ENCODE peak calls at places on chromosomes 7 and 10, in ten cellular contexts. One of them, this sample, is unnamed.

GRCh38 chr10:132412316-132413192 is 15.6 kb downstream of the PWWP2B start:
- DNase-seq in stomach: no peak
- DNase-seq in heart right ventricle: no peak
- DNase-seq in spleen: peak
- DNase-seq in thyroid gland: no peak
- DNase-seq in sigmoid colon: no peak
- DNase-seq in heart left ventricle: peak
- DNase-seq in adrenal gland: peak
- DNase-seq in retinal pigment epithelial cell: no peak
- DNase-seq in hepatocyte: no peak
- DNase-seq in this sample: peak

GRCh38 chr10:123913688-123914268 is 22.2 kb upstream of the CPXM2 start:
- DNase-seq in stomach: no peak
- DNase-seq in hepatocyte: no peak
- DNase-seq in heart left ventricle: no peak
- DNase-seq in adrenal gland: peak
- DNase-seq in retinal pigment epithelial cell: no peak
- DNase-seq in thyroid gland: peak
- DNase-seq in spleen: no peak
- DNase-seq in heart right ventricle: peak
- DNase-seq in sigmoid colon: no peak
- DNase-seq in this sample: peak

GRCh38 chr7:1693991-1694524 is 24.0 kb downstream of the ELFN1 start:
- DNase-seq in heart left ventricle: peak
- DNase-seq in heart right ventricle: no peak
- DNase-seq in thyroid gland: no peak
- DNase-seq in sigmoid colon: peak
- DNase-seq in stomach: no peak
- DNase-seq in spleen: peak
- DNase-seq in hepatocyte: peak
- DNase-seq in adrenal gland: peak
- DNase-seq in retinal pigment epithelial cell: peak
- DNase-seq in this sample: no peak

GRCh38 chr10:117631276-117632151 is 89.0 kb downstream of the EMX2 start:
- DNase-seq in retinal pigment epithelial cell: no peak
- DNase-seq in heart left ventricle: peak
- DNase-seq in sigmoid colon: no peak
- DNase-seq in adrenal gland: no peak
- DNase-seq in spleen: no peak
- DNase-seq in hepatocyte: peak
- DNase-seq in heart right ventricle: no peak
- DNase-seq in thyroid gland: no peak
- DNase-seq in stomach: no peak
- DNase-seq in this sample: no peak

GRCh38 chr10:132455986-132456847 is 59.2 kb downstream of the PWWP2B start:
- DNase-seq in stomach: no peak
- DNase-seq in heart left ventricle: peak
- DNase-seq in thyroid gland: no peak
- DNase-seq in hepatocyte: no peak
- DNase-seq in heart right ventricle: no peak
- DNase-seq in adrenal gland: no peak
- DNase-seq in sigmoid colon: no peak
- DNase-seq in spleen: peak
- DNase-seq in retinal pigment epithelial cell: no peak
- DNase-seq in this sample: no peak

GRCh38 chr10:125953778-125954385 is 57.5 kb downstream of the FANK1 start:
- DNase-seq in heart right ventricle: no peak
- DNase-seq in hepatocyte: no peak
- DNase-seq in thyroid gland: no peak
- DNase-seq in sigmoid colon: no peak
- DNase-seq in spleen: no peak
- DNase-seq in heart left ventricle: no peak
- DNase-seq in stomach: no peak
- DNase-seq in retinal pigment epithelial cell: no peak
- DNase-seq in adrenal gland: no peak
- DNase-seq in this sample: no peak

GRCh38 chr10:110901954-110902819 is 16.8 kb downstream of the BBIP1 start:
- DNase-seq in heart right ventricle: no peak
- DNase-seq in thyroid gland: no peak
- DNase-seq in hepatocyte: peak
- DNase-seq in sigmoid colon: peak
- DNase-seq in stomach: no peak
- DNase-seq in retinal pigment epithelial cell: no peak
- DNase-seq in spleen: no peak
- DNase-seq in heart left ventricle: no peak
- DNase-seq in adrenal gland: no peak
- DNase-seq in this sample: peak

GRCh38 chr7:30562498-30562897 is 32.2 kb upstream of the GARS1 start:
- DNase-seq in heart right ventricle: no peak
- DNase-seq in spleen: no peak
- DNase-seq in heart left ventricle: no peak
- DNase-seq in sigmoid colon: no peak
- DNase-seq in retinal pigment epithelial cell: no peak
- DNase-seq in stomach: no peak
- DNase-seq in thyroid gland: no peak
- DNase-seq in hepatocyte: peak
- DNase-seq in adrenal gland: no peak
- DNase-seq in this sample: no peak

GRCh38 chr10:114320249-114321116 is 81.4 kb downstream of the VWA2 start:
- DNase-seq in thyroid gland: peak
- DNase-seq in retinal pigment epithelial cell: no peak
- DNase-seq in heart right ventricle: peak
- DNase-seq in spleen: peak
- DNase-seq in stomach: peak
- DNase-seq in heart left ventricle: no peak
- DNase-seq in hepatocyte: peak
- DNase-seq in adrenal gland: peak
- DNase-seq in sigmoid colon: no peak
- DNase-seq in this sample: no peak

GRCh38 chr10:100714566-100714950 is 30.8 kb upstream of the PAX2 start:
- DNase-seq in heart left ventricle: no peak
- DNase-seq in sigmoid colon: no peak
- DNase-seq in retinal pigment epithelial cell: no peak
- DNase-seq in heart right ventricle: no peak
- DNase-seq in adrenal gland: no peak
- DNase-seq in hepatocyte: no peak
- DNase-seq in spleen: no peak
- DNase-seq in stomach: no peak
- DNase-seq in thyroid gland: no peak
- DNase-seq in this sample: no peak

GRCh38 chr10:28533571-28534304 is 820 bp downstream of the WAC start:
- DNase-seq in spleen: peak
- DNase-seq in heart left ventricle: peak
- DNase-seq in adrenal gland: peak
- DNase-seq in stomach: peak
- DNase-seq in retinal pigment epithelial cell: no peak
- DNase-seq in thyroid gland: peak
- DNase-seq in heart right ventricle: peak
- DNase-seq in hepatocyte: peak
- DNase-seq in sigmoid colon: peak
- DNase-seq in this sample: peak

GRCh38 chr10:28530751-28531150 is 2.2 kb upstream of the WAC start:
- DNase-seq in adrenal gland: no peak
- DNase-seq in retinal pigment epithelial cell: no peak
- DNase-seq in thyroid gland: no peak
- DNase-seq in heart right ventricle: no peak
- DNase-seq in sigmoid colon: no peak
- DNase-seq in spleen: no peak
- DNase-seq in hepatocyte: no peak
- DNase-seq in stomach: no peak
- DNase-seq in heart left ventricle: no peak
- DNase-seq in this sample: no peak

GRCh38 chr10:28533315-28533564 is 322 bp downstream of the WAC start:
- DNase-seq in heart left ventricle: no peak
- DNase-seq in adrenal gland: no peak
- DNase-seq in stomach: no peak
- DNase-seq in thyroid gland: no peak
- DNase-seq in spleen: no peak
- DNase-seq in retinal pigment epithelial cell: no peak
- DNase-seq in heart right ventricle: no peak
- DNase-seq in hepatocyte: no peak
- DNase-seq in sigmoid colon: no peak
- DNase-seq in this sample: no peak

GRCh38 chr10:28532223-28532508 is 752 bp upstream of the WAC start:
- DNase-seq in spleen: no peak
- DNase-seq in heart left ventricle: peak
- DNase-seq in thyroid gland: no peak
- DNase-seq in sigmoid colon: no peak
- DNase-seq in heart right ventricle: peak
- DNase-seq in stomach: no peak
- DNase-seq in adrenal gland: peak
- DNase-seq in hepatocyte: no peak
- DNase-seq in retinal pigment epithelial cell: no peak
- DNase-seq in this sample: no peak

DNA sequence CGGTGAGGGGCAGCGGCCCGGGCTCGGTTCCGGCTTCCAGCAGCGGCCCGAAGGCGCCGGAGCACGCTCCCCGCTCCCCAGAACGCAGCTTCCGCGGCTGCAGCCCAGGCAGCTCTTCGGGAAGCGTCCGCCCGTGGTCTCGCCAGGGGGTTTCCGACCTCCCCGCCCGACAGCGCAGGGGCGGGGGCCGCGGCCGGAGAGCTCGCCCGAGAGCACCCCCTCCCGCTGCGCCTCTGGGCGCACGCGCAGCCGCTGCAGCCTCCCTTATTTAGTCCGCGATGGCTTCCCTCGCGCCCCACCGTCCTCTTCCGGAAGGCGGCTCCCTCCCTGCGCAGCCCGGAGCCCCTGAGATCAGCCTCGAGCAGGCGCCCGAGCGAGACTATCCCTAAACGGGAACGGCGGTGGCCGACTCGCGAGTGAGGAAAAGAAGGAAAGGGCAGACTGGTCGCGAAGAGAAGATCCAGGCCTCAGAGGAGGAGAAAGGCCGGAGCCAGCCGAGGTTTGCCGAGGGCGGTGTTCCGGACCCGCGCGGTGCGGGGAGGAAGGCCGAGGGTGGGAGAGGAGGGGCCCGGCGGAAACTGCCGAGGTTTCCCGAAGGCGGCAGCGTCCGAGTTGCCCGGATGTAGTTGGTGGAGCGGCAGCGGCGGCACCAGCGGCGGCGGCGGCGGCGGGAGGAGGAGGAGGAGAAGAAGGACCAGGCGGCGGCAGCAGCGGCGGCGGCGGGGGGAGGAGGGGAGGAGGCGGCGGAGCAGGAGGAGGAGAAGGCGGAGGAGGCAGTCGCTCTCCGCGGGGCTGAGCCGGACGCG is at the start of gene WAC:
- DNase-seq in adrenal gland: peak
- DNase-seq in spleen: peak
- DNase-seq in sigmoid colon: peak
- DNase-seq in stomach: peak
- DNase-seq in hepatocyte: peak
- DNase-seq in heart left ventricle: peak
- DNase-seq in retinal pigment epithelial cell: peak
- DNase-seq in thyroid gland: peak
- DNase-seq in heart right ventricle: peak
- DNase-seq in this sample: peak
- TF ChIP-seq CTCF in adrenal gland: peak
- TF ChIP-seq CTCF in spleen: no peak
- TF ChIP-seq CTCF in sigmoid colon: peak
- TF ChIP-seq CTCF in stomach: peak
- TF ChIP-seq CTCF in hepatocyte: peak
- TF ChIP-seq CTCF in heart left ventricle: no peak
- TF ChIP-seq CTCF in retinal pigment epithelial cell: no peak
- TF ChIP-seq CTCF in thyroid gland: no peak
- TF ChIP-seq CTCF in heart right ventricle: no peak
- TF ChIP-seq CTCF in this sample: no peak

GRCh38 chr7:112357136-112357535 is 93.1 kb upstream of the IFRD1 start:
- DNase-seq in heart right ventricle: no peak
- DNase-seq in sigmoid colon: no peak
- DNase-seq in hepatocyte: no peak
- DNase-seq in thyroid gland: no peak
- DNase-seq in retinal pigment epithelial cell: no peak
- DNase-seq in adrenal gland: no peak
- DNase-seq in stomach: no peak
- DNase-seq in spleen: no peak
- DNase-seq in heart left ventricle: no peak
- DNase-seq in this sample: no peak
- TF ChIP-seq CTCF in heart right ventricle: no peak
- TF ChIP-seq CTCF in sigmoid colon: no peak
- TF ChIP-seq CTCF in hepatocyte: no peak
- TF ChIP-seq CTCF in thyroid gland: no peak
- TF ChIP-seq CTCF in retinal pigment epithelial cell: peak
- TF ChIP-seq CTCF in adrenal gland: no peak
- TF ChIP-seq CTCF in stomach: no peak
- TF ChIP-seq CTCF in spleen: no peak
- TF ChIP-seq CTCF in heart left ventricle: no peak
- TF ChIP-seq CTCF in this sample: no peak

GRCh38 chr10:72095195-72095594 is 6.8 kb upstream of the SPOCK2 start:
- DNase-seq in hepatocyte: no peak
- DNase-seq in sigmoid colon: no peak
- DNase-seq in thyroid gland: no peak
- DNase-seq in heart right ventricle: no peak
- DNase-seq in adrenal gland: no peak
- DNase-seq in spleen: no peak
- DNase-seq in heart left ventricle: no peak
- DNase-seq in stomach: no peak
- DNase-seq in retinal pigment epithelial cell: no peak
- DNase-seq in this sample: no peak
- TF ChIP-seq CTCF in hepatocyte: no peak
- TF ChIP-seq CTCF in sigmoid colon: no peak
- TF ChIP-seq CTCF in thyroid gland: no peak
- TF ChIP-seq CTCF in heart right ventricle: no peak
- TF ChIP-seq CTCF in adrenal gland: no peak
- TF ChIP-seq CTCF in spleen: no peak
- TF ChIP-seq CTCF in heart left ventricle: no peak
- TF ChIP-seq CTCF in stomach: no peak
- TF ChIP-seq CTCF in retinal pigment epithelial cell: no peak
- TF ChIP-seq CTCF in this sample: no peak

DNA sequence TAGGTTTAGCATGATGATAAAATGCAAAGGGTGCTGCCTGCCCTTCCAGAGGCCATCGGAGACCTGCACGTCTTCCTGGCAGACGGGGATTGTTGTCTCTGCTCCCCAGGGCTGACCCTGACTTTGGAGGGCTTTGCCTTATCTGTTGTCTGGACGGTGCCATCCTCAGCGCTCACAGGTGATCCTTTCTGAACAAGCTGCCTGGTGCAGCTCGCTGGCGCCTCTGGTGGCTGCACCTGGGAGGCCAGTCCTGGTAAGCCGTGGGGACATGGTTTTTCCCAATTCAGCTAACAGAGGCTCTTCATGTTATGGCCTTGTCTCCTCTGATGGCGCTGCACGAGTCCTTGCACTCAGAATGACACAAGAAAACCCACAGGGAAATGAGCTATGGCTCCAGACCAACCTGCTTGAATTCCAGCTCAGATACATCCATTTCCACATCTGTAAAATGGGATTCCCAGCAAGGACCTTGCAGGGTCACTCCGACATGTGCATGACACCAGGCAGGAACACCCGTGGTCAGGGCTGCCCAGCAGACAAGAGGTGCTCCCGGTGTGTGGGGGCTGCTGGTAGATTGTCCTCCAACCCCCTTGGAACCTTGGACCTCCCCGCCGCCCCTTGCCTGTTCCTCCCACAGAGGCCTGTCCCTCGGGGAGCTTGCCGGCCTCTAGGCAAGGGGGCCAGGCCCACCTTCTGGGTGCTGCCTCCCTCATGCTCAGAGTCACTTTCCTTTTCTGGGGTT is 50.4 kb upstream of the SHH start:
- DNase-seq in adrenal gland: no peak
- DNase-seq in hepatocyte: no peak
- DNase-seq in sigmoid colon: peak
- DNase-seq in spleen: peak
- DNase-seq in stomach: peak
- DNase-seq in heart right ventricle: no peak
- DNase-seq in heart left ventricle: peak
- DNase-seq in thyroid gland: no peak
- DNase-seq in retinal pigment epithelial cell: no peak
- DNase-seq in this sample: no peak
- TF ChIP-seq CTCF in adrenal gland: peak
- TF ChIP-seq CTCF in hepatocyte: no peak
- TF ChIP-seq CTCF in sigmoid colon: no peak
- TF ChIP-seq CTCF in spleen: no peak
- TF ChIP-seq CTCF in stomach: no peak
- TF ChIP-seq CTCF in heart right ventricle: no peak
- TF ChIP-seq CTCF in heart left ventricle: no peak
- TF ChIP-seq CTCF in thyroid gland: no peak
- TF ChIP-seq CTCF in retinal pigment epithelial cell: peak
- TF ChIP-seq CTCF in this sample: no peak